ENCODE peak calls at places on chromosomes 2 and 18, in four cellular contexts. One of them, this sample, is unnamed.

GRCh38 chr2:238974510-238975166 is 126.8 kb downstream of the TWIST2 start:
- DNase-seq in activated naive CD4-positive, alpha-beta T cell treated with anti-CD3 and anti-CD28 coated beads, Interleukin-2, amount 50 U/mL, for 16 hours: no peak
- DNase-seq in foreskin fibroblast: peak; percentile 90
- DNase-seq in endothelial cell: no peak
- DNase-seq in this sample: peak; percentile 79

GRCh38 chr2:180004731-180005130 is 2.4 kb downstream of the CWC22 start:
- DNase-seq in activated naive CD4-positive, alpha-beta T cell treated with anti-CD3 and anti-CD28 coated beads, Interleukin-2, amount 50 U/mL, for 16 hours: no peak
- DNase-seq in foreskin fibroblast: no peak
- DNase-seq in endothelial cell: no peak
- DNase-seq in this sample: no peak

GRCh38 chr2:174254267-174254666 is 5.9 kb upstream of the OLA1 start:
- DNase-seq in activated naive CD4-positive, alpha-beta T cell treated with anti-CD3 and anti-CD28 coated beads, Interleukin-2, amount 50 U/mL, for 16 hours: no peak
- DNase-seq in foreskin fibroblast: no peak
- DNase-seq in endothelial cell: no peak
- DNase-seq in this sample: no peak

GRCh38 chr2:226868331-226868730 is 32.5 kb downstream of the RHBDD1 start:
- DNase-seq in activated naive CD4-positive, alpha-beta T cell treated with anti-CD3 and anti-CD28 coated beads, Interleukin-2, amount 50 U/mL, for 16 hours: no peak
- DNase-seq in foreskin fibroblast: no peak
- DNase-seq in endothelial cell: no peak
- DNase-seq in this sample: no peak

GRCh38 chr2:221448857-221449390 is 123.2 kb downstream of the EPHA4 start:
- DNase-seq in activated naive CD4-positive, alpha-beta T cell treated with anti-CD3 and anti-CD28 coated beads, Interleukin-2, amount 50 U/mL, for 16 hours: no peak
- DNase-seq in foreskin fibroblast: no peak
- DNase-seq in endothelial cell: no peak
- DNase-seq in this sample: no peak

GRCh38 chr2:35820404-35820803 is 535.2 kb upstream of the CRIM1 start:
- DNase-seq in activated naive CD4-positive, alpha-beta T cell treated with anti-CD3 and anti-CD28 coated beads, Interleukin-2, amount 50 U/mL, for 16 hours: no peak
- DNase-seq in foreskin fibroblast: no peak
- DNase-seq in endothelial cell: no peak
- DNase-seq in this sample: no peak

GRCh38 chr18:63940008-63940407 is 9.1 kb upstream of the HMSD start:
- DNase-seq in activated naive CD4-positive, alpha-beta T cell treated with anti-CD3 and anti-CD28 coated beads, Interleukin-2, amount 50 U/mL, for 16 hours: no peak
- DNase-seq in foreskin fibroblast: no peak
- DNase-seq in endothelial cell: no peak
- DNase-seq in this sample: no peak

GRCh38 chr2:241967745-241968144 is 98.2 kb downstream of the RTP5 start:
- DNase-seq in activated naive CD4-positive, alpha-beta T cell treated with anti-CD3 and anti-CD28 coated beads, Interleukin-2, amount 50 U/mL, for 16 hours: peak; percentile 4
- DNase-seq in foreskin fibroblast: no peak
- DNase-seq in endothelial cell: no peak
- DNase-seq in this sample: no peak

GRCh38 chr2:150152240-150152639 is 335.2 kb downstream of the RND3 start:
- DNase-seq in activated naive CD4-positive, alpha-beta T cell treated with anti-CD3 and anti-CD28 coated beads, Interleukin-2, amount 50 U/mL, for 16 hours: no peak
- DNase-seq in foreskin fibroblast: no peak
- DNase-seq in endothelial cell: no peak
- DNase-seq in this sample: no peak

GRCh38 chr2:222319576-222320440 is 21.0 kb upstream of the PAX3 start:
- DNase-seq in activated naive CD4-positive, alpha-beta T cell treated with anti-CD3 and anti-CD28 coated beads, Interleukin-2, amount 50 U/mL, for 16 hours: no peak
- DNase-seq in foreskin fibroblast: no peak
- DNase-seq in endothelial cell: no peak
- DNase-seq in this sample: no peak

GRCh38 chr2:241514986-241515737 is 6.8 kb upstream of the STK25 start:
- DNase-seq in activated naive CD4-positive, alpha-beta T cell treated with anti-CD3 and anti-CD28 coated beads, Interleukin-2, amount 50 U/mL, for 16 hours: no peak
- DNase-seq in foreskin fibroblast: peak; percentile 33
- DNase-seq in endothelial cell: no peak
- DNase-seq in this sample: peak; percentile 25

GRCh38 chr2:148552675-148553331 is 91.7 kb upstream of the EPC2 start:
- DNase-seq in activated naive CD4-positive, alpha-beta T cell treated with anti-CD3 and anti-CD28 coated beads, Interleukin-2, amount 50 U/mL, for 16 hours: peak; percentile 28
- DNase-seq in foreskin fibroblast: no peak
- DNase-seq in endothelial cell: no peak
- DNase-seq in this sample: no peak

GRCh38 chr18:29496276-29496675 is 1319.3 kb upstream of the CDH2 start:
- DNase-seq in activated naive CD4-positive, alpha-beta T cell treated with anti-CD3 and anti-CD28 coated beads, Interleukin-2, amount 50 U/mL, for 16 hours: no peak
- DNase-seq in foreskin fibroblast: no peak
- DNase-seq in endothelial cell: no peak
- DNase-seq in this sample: no peak

GRCh38 chr2:42598656-42599267 is 30.3 kb downstream of the MTA3 start:
- DNase-seq in activated naive CD4-positive, alpha-beta T cell treated with anti-CD3 and anti-CD28 coated beads, Interleukin-2, amount 50 U/mL, for 16 hours: no peak
- DNase-seq in foreskin fibroblast: no peak
- DNase-seq in endothelial cell: no peak
- DNase-seq in this sample: no peak

GRCh38 chr18:2932247-2933181 is 80.4 kb downstream of the LPIN2 start:
- DNase-seq in activated naive CD4-positive, alpha-beta T cell treated with anti-CD3 and anti-CD28 coated beads, Interleukin-2, amount 50 U/mL, for 16 hours: no peak
- DNase-seq in foreskin fibroblast: peak; percentile 37
- DNase-seq in endothelial cell: peak; percentile 45
- DNase-seq in this sample: peak; percentile 35

GRCh38 chr18:41758534-41758933 is 196.5 kb upstream of the PIK3C3 start:
- DNase-seq in activated naive CD4-positive, alpha-beta T cell treated with anti-CD3 and anti-CD28 coated beads, Interleukin-2, amount 50 U/mL, for 16 hours: no peak
- DNase-seq in foreskin fibroblast: no peak
- DNase-seq in endothelial cell: no peak
- DNase-seq in this sample: no peak

GRCh38 chr2:222872551-222872950 is 11.7 kb downstream of the ACSL3 start:
- DNase-seq in activated naive CD4-positive, alpha-beta T cell treated with anti-CD3 and anti-CD28 coated beads, Interleukin-2, amount 50 U/mL, for 16 hours: no peak
- DNase-seq in foreskin fibroblast: no peak
- DNase-seq in endothelial cell: no peak
- DNase-seq in this sample: no peak

GRCh38 chr2:183070942-183071844 is 7.4 kb upstream of the DUSP19 start:
- DNase-seq in activated naive CD4-positive, alpha-beta T cell treated with anti-CD3 and anti-CD28 coated beads, Interleukin-2, amount 50 U/mL, for 16 hours: no peak
- DNase-seq in foreskin fibroblast: peak; percentile 13
- DNase-seq in endothelial cell: peak; percentile 58
- DNase-seq in this sample: no peak

GRCh38 chr18:79458131-79458838 is 62.6 kb downstream of the NFATC1 start:
- DNase-seq in activated naive CD4-positive, alpha-beta T cell treated with anti-CD3 and anti-CD28 coated beads, Interleukin-2, amount 50 U/mL, for 16 hours: no peak
- DNase-seq in foreskin fibroblast: no peak
- DNase-seq in endothelial cell: peak; percentile 58
- DNase-seq in this sample: peak; percentile 44

GRCh38 chr2:132403176-132403575 is 13.4 kb upstream of the GPR39 start:
- DNase-seq in activated naive CD4-positive, alpha-beta T cell treated with anti-CD3 and anti-CD28 coated beads, Interleukin-2, amount 50 U/mL, for 16 hours: no peak
- DNase-seq in foreskin fibroblast: no peak
- DNase-seq in endothelial cell: no peak
- DNase-seq in this sample: no peak

GRCh38 chr2:105369777-105370690 is 28.8 kb downstream of the FHL2 start:
- DNase-seq in activated naive CD4-positive, alpha-beta T cell treated with anti-CD3 and anti-CD28 coated beads, Interleukin-2, amount 50 U/mL, for 16 hours: peak; percentile 88
- DNase-seq in foreskin fibroblast: peak; percentile 83
- DNase-seq in endothelial cell: peak; percentile 87
- DNase-seq in this sample: no peak

GRCh38 chr2:224008702-224009261 is 30.3 kb downstream of the SERPINE2 start:
- DNase-seq in activated naive CD4-positive, alpha-beta T cell treated with anti-CD3 and anti-CD28 coated beads, Interleukin-2, amount 50 U/mL, for 16 hours: no peak
- DNase-seq in foreskin fibroblast: no peak
- DNase-seq in endothelial cell: no peak
- DNase-seq in this sample: no peak

GRCh38 chr18:48408727-48409590 is at the start of gene ZBTB7C:
- DNase-seq in activated naive CD4-positive, alpha-beta T cell treated with anti-CD3 and anti-CD28 coated beads, Interleukin-2, amount 50 U/mL, for 16 hours: peak; percentile 16
- DNase-seq in foreskin fibroblast: peak; percentile 20
- DNase-seq in endothelial cell: peak; percentile 38
- DNase-seq in this sample: no peak

GRCh38 chr2:144015036-144015435 is 504.9 kb downstream of the ZEB2 start:
- DNase-seq in activated naive CD4-positive, alpha-beta T cell treated with anti-CD3 and anti-CD28 coated beads, Interleukin-2, amount 50 U/mL, for 16 hours: no peak
- DNase-seq in foreskin fibroblast: no peak
- DNase-seq in endothelial cell: no peak
- DNase-seq in this sample: no peak

GRCh38 chr2:236167297-236168109 is 683 bp downstream of the GBX2 start:
- DNase-seq in activated naive CD4-positive, alpha-beta T cell treated with anti-CD3 and anti-CD28 coated beads, Interleukin-2, amount 50 U/mL, for 16 hours: no peak
- DNase-seq in foreskin fibroblast: peak; percentile 24
- DNase-seq in endothelial cell: peak; percentile 53
- DNase-seq in this sample: no peak

GRCh38 chr2:171531836-171532450 is 9.7 kb downstream of the CYBRD1 start:
- DNase-seq in activated naive CD4-positive, alpha-beta T cell treated with anti-CD3 and anti-CD28 coated beads, Interleukin-2, amount 50 U/mL, for 16 hours: no peak
- DNase-seq in foreskin fibroblast: no peak
- DNase-seq in endothelial cell: no peak
- DNase-seq in this sample: no peak

GRCh38 chr2:223041527-223042109 is 10.4 kb upstream of the KCNE4 start:
- DNase-seq in activated naive CD4-positive, alpha-beta T cell treated with anti-CD3 and anti-CD28 coated beads, Interleukin-2, amount 50 U/mL, for 16 hours: no peak
- DNase-seq in foreskin fibroblast: peak; percentile 94
- DNase-seq in endothelial cell: no peak
- DNase-seq in this sample: peak; percentile 86

GRCh38 chr2:46615555-46616487 is 136.5 kb downstream of the TMEM247 start:
- DNase-seq in activated naive CD4-positive, alpha-beta T cell treated with anti-CD3 and anti-CD28 coated beads, Interleukin-2, amount 50 U/mL, for 16 hours: peak; percentile 18
- DNase-seq in foreskin fibroblast: no peak
- DNase-seq in endothelial cell: peak; percentile 14
- DNase-seq in this sample: no peak

GRCh38 chr2:239984431-239985194 is 40.5 kb downstream of the NDUFA10 start:
- DNase-seq in activated naive CD4-positive, alpha-beta T cell treated with anti-CD3 and anti-CD28 coated beads, Interleukin-2, amount 50 U/mL, for 16 hours: no peak
- DNase-seq in foreskin fibroblast: no peak
- DNase-seq in endothelial cell: no peak
- DNase-seq in this sample: no peak

GRCh38 chr2:98252394-98252793 is 93.9 kb upstream of the CNGA3 start:
- DNase-seq in activated naive CD4-positive, alpha-beta T cell treated with anti-CD3 and anti-CD28 coated beads, Interleukin-2, amount 50 U/mL, for 16 hours: no peak
- DNase-seq in foreskin fibroblast: no peak
- DNase-seq in endothelial cell: no peak
- DNase-seq in this sample: no peak

GRCh38 chr2:44479127-44479887 is 117.6 kb downstream of the CAMKMT start:
- DNase-seq in activated naive CD4-positive, alpha-beta T cell treated with anti-CD3 and anti-CD28 coated beads, Interleukin-2, amount 50 U/mL, for 16 hours: peak; percentile 15
- DNase-seq in foreskin fibroblast: peak; percentile 77
- DNase-seq in endothelial cell: peak; percentile 41
- DNase-seq in this sample: peak; percentile 72

GRCh38 chr2:45172993-45173392 is 163.7 kb upstream of the SIX2 start:
- DNase-seq in activated naive CD4-positive, alpha-beta T cell treated with anti-CD3 and anti-CD28 coated beads, Interleukin-2, amount 50 U/mL, for 16 hours: no peak
- DNase-seq in foreskin fibroblast: no peak
- DNase-seq in endothelial cell: no peak
- DNase-seq in this sample: no peak

GRCh38 chr2:175929850-175930249 is 72.2 kb downstream of the LNPK start:
- DNase-seq in activated naive CD4-positive, alpha-beta T cell treated with anti-CD3 and anti-CD28 coated beads, Interleukin-2, amount 50 U/mL, for 16 hours: no peak
- DNase-seq in foreskin fibroblast: peak; percentile 64
- DNase-seq in endothelial cell: no peak
- DNase-seq in this sample: no peak

GRCh38 chr2:218780026-218780425 is 1.9 kb upstream of the CYP27A1 start:
- DNase-seq in activated naive CD4-positive, alpha-beta T cell treated with anti-CD3 and anti-CD28 coated beads, Interleukin-2, amount 50 U/mL, for 16 hours: no peak
- DNase-seq in foreskin fibroblast: no peak
- DNase-seq in endothelial cell: no peak
- DNase-seq in this sample: no peak

GRCh38 chr2:5590836-5591235 is 101.3 kb upstream of the SOX11 start:
- DNase-seq in activated naive CD4-positive, alpha-beta T cell treated with anti-CD3 and anti-CD28 coated beads, Interleukin-2, amount 50 U/mL, for 16 hours: no peak
- DNase-seq in foreskin fibroblast: no peak
- DNase-seq in endothelial cell: no peak
- DNase-seq in this sample: no peak

GRCh38 chr18:61738042-61738441 is 154.8 kb downstream of the RNF152 start:
- DNase-seq in activated naive CD4-positive, alpha-beta T cell treated with anti-CD3 and anti-CD28 coated beads, Interleukin-2, amount 50 U/mL, for 16 hours: no peak
- DNase-seq in foreskin fibroblast: no peak
- DNase-seq in endothelial cell: no peak
- DNase-seq in this sample: no peak